ENCODE peak calls at places on chromosomes 13 and 19, in five cellular contexts. E is left ventricle myocardium inferior; Y is HEK293T; U is effector CD4-positive, alpha-beta T cell; S is stimulated activated CD8-positive, alpha-beta memory T cell treated with anti-CD3 and anti-CD28 coated beads, Interleukin-15, amount 100 ng/mL, for 24 hours. L is an unnamed sample.

GRCh38 chr13:43289458-43290255 is 266.3 kb downstream of the DNAJC15 start:
- DNase-seq in E (no peak), Y (no peak), U (no peak), S (no peak), L (no peak)

GRCh38 chr19:7529246-7529600 is 6.3 kb upstream of the PNPLA6 start:
- DNase-seq in E (no peak), Y (no peak), U (no peak), S (no peak), L (no peak)

GRCh38 chr19:17049711-17050280 is 23.2 kb upstream of the CPAMD8 start:
- DNase-seq in E (no peak), Y (no peak), U (no peak), S (no peak), L (no peak)

GRCh38 chr19:10514211-10515145 is 2.8 kb downstream of the S1PR5 start:
- DNase-seq in E (no peak), Y (no peak), U (no peak), S (no peak), L (no peak)

GRCh38 chr19:42519108-42519507 is 9.2 kb downstream of the CEACAM1 start:
- DNase-seq in E (no peak), Y (no peak), U (no peak), S (no peak), L (no peak)

GRCh38 chr19:41997121-41997850 is 3.3 kb upstream of the ATP1A3 start:
- DNase-seq in E (peak), Y (peak), U (peak), S (no peak), L (no peak)

GRCh38 chr19:919157-920050 is 2.3 kb downstream of the KISS1R start:
- DNase-seq in E (no peak), Y (no peak), U (peak), S (no peak), L (no peak)

GRCh38 chr19:41299755-41300089 is 10.2 kb upstream of the CCDC97 start:
- DNase-seq in E (peak), Y (no peak), U (peak), S (no peak), L (no peak)

GRCh38 chr19:53977991-53978731 is 13.3 kb upstream of the CACNG6 start:
- DNase-seq in E (peak), Y (peak), U (no peak), S (no peak), L (no peak)